ENCODE peak calls at places on chromosomes 5 and 9, in eight cellular contexts. One of them, this sample, is unnamed.

GRCh38 chr9:120841930-120842684 is 615 bp downstream of the PSMD5 start:
- DNase-seq in AG09309: no peak
- DNase-seq in cardiac muscle cell: peak
- DNase-seq in tibial nerve: no peak
- DNase-seq in neural progenitor cell: no peak
- DNase-seq in choroid plexus epithelial cell: peak
- DNase-seq in AG10803: no peak
- DNase-seq in stomach: no peak
- DNase-seq in this sample: peak

GRCh38 chr5:78003914-78004313 is 227.8 kb upstream of the TBCA start:
- DNase-seq in tibial nerve: no peak
- DNase-seq in AG10803: peak
- DNase-seq in cardiac muscle cell: no peak
- DNase-seq in AG09309: no peak
- DNase-seq in stomach: no peak
- DNase-seq in neural progenitor cell: peak
- DNase-seq in choroid plexus epithelial cell: no peak
- DNase-seq in this sample: no peak

GRCh38 chr5:1007681-1008450 is 736 bp upstream of the NKD2 start:
- DNase-seq in AG09309: no peak
- DNase-seq in choroid plexus epithelial cell: no peak
- DNase-seq in neural progenitor cell: no peak
- DNase-seq in AG10803: no peak
- DNase-seq in cardiac muscle cell: no peak
- DNase-seq in stomach: peak
- DNase-seq in tibial nerve: no peak
- DNase-seq in this sample: no peak

GRCh38 chr5:147464211-147464610 is 45.7 kb downstream of the DPYSL3 start:
- DNase-seq in AG09309: no peak
- DNase-seq in tibial nerve: peak
- DNase-seq in neural progenitor cell: peak
- DNase-seq in choroid plexus epithelial cell: peak
- DNase-seq in cardiac muscle cell: peak
- DNase-seq in AG10803: peak
- DNase-seq in stomach: no peak
- DNase-seq in this sample: peak

GRCh38 chr5:75277463-75277862 is 40.8 kb upstream of the ANKRD31 start:
- DNase-seq in neural progenitor cell: no peak
- DNase-seq in stomach: no peak
- DNase-seq in cardiac muscle cell: no peak
- DNase-seq in AG10803: no peak
- DNase-seq in choroid plexus epithelial cell: no peak
- DNase-seq in AG09309: no peak
- DNase-seq in tibial nerve: no peak
- DNase-seq in this sample: no peak

GRCh38 chr5:170536498-170536897 is 32.7 kb downstream of the KCNIP1 start:
- DNase-seq in cardiac muscle cell: no peak
- DNase-seq in neural progenitor cell: no peak
- DNase-seq in stomach: no peak
- DNase-seq in tibial nerve: no peak
- DNase-seq in choroid plexus epithelial cell: no peak
- DNase-seq in AG10803: no peak
- DNase-seq in AG09309: no peak
- DNase-seq in this sample: no peak

GRCh38 chr9:109640232-109641078 is 139.5 kb upstream of the PALM2AKAP2 start:
- DNase-seq in neural progenitor cell: peak
- DNase-seq in stomach: peak
- DNase-seq in tibial nerve: no peak
- DNase-seq in AG09309: no peak
- DNase-seq in cardiac muscle cell: peak
- DNase-seq in choroid plexus epithelial cell: peak
- DNase-seq in AG10803: peak
- DNase-seq in this sample: peak

GRCh38 chr5:173327084-173327947 is 898 bp downstream of the STC2 start:
- DNase-seq in cardiac muscle cell: peak
- DNase-seq in AG10803: peak
- DNase-seq in neural progenitor cell: peak
- DNase-seq in tibial nerve: no peak
- DNase-seq in stomach: no peak
- DNase-seq in AG09309: no peak
- DNase-seq in choroid plexus epithelial cell: peak
- DNase-seq in this sample: peak

GRCh38 chr9:36878986-36879982 is 154.8 kb downstream of the PAX5 start:
- DNase-seq in AG09309: no peak
- DNase-seq in tibial nerve: no peak
- DNase-seq in choroid plexus epithelial cell: no peak
- DNase-seq in stomach: no peak
- DNase-seq in neural progenitor cell: no peak
- DNase-seq in AG10803: no peak
- DNase-seq in cardiac muscle cell: no peak
- DNase-seq in this sample: no peak

GRCh38 chr9:38386319-38386895 is 6.1 kb upstream of the ALDH1B1 start:
- DNase-seq in AG10803: no peak
- DNase-seq in cardiac muscle cell: no peak
- DNase-seq in stomach: no peak
- DNase-seq in AG09309: no peak
- DNase-seq in choroid plexus epithelial cell: no peak
- DNase-seq in tibial nerve: no peak
- DNase-seq in neural progenitor cell: no peak
- DNase-seq in this sample: no peak

GRCh38 chr9:71857159-71857558 is 53.8 kb downstream of the ABHD17B start:
- DNase-seq in stomach: no peak
- DNase-seq in cardiac muscle cell: no peak
- DNase-seq in choroid plexus epithelial cell: no peak
- DNase-seq in AG09309: no peak
- DNase-seq in tibial nerve: no peak
- DNase-seq in AG10803: no peak
- DNase-seq in neural progenitor cell: no peak
- DNase-seq in this sample: no peak

GRCh38 chr5:140637722-140638473 is 1.4 kb upstream of the TMCO6 start:
- DNase-seq in stomach: no peak
- DNase-seq in cardiac muscle cell: no peak
- DNase-seq in AG09309: no peak
- DNase-seq in neural progenitor cell: no peak
- DNase-seq in choroid plexus epithelial cell: no peak
- DNase-seq in tibial nerve: no peak
- DNase-seq in AG10803: no peak
- DNase-seq in this sample: no peak

GRCh38 chr5:141864371-141865370 is 13.5 kb downstream of the PCDH1 start:
- DNase-seq in choroid plexus epithelial cell: no peak
- DNase-seq in AG09309: no peak
- DNase-seq in stomach: no peak
- DNase-seq in cardiac muscle cell: no peak
- DNase-seq in neural progenitor cell: no peak
- DNase-seq in tibial nerve: no peak
- DNase-seq in AG10803: no peak
- DNase-seq in this sample: no peak

GRCh38 chr9:35705372-35705771 is 15.6 kb upstream of the TPM2 start:
- DNase-seq in stomach: no peak
- DNase-seq in neural progenitor cell: no peak
- DNase-seq in cardiac muscle cell: no peak
- DNase-seq in choroid plexus epithelial cell: no peak
- DNase-seq in tibial nerve: no peak
- DNase-seq in AG09309: no peak
- DNase-seq in AG10803: no peak
- DNase-seq in this sample: no peak

GRCh38 chr9:35705836-35706430 is 16.2 kb upstream of the TPM2 start:
- DNase-seq in AG10803: no peak
- DNase-seq in AG09309: no peak
- DNase-seq in neural progenitor cell: no peak
- DNase-seq in stomach: no peak
- DNase-seq in cardiac muscle cell: no peak
- DNase-seq in choroid plexus epithelial cell: no peak
- DNase-seq in tibial nerve: no peak
- DNase-seq in this sample: no peak

GRCh38 chr9:35706951-35707350 is 17.2 kb upstream of the TPM2 start:
- DNase-seq in AG10803: no peak
- DNase-seq in neural progenitor cell: no peak
- DNase-seq in cardiac muscle cell: no peak
- DNase-seq in tibial nerve: no peak
- DNase-seq in choroid plexus epithelial cell: no peak
- DNase-seq in AG09309: no peak
- DNase-seq in stomach: no peak
- DNase-seq in this sample: no peak

GRCh38 chr9:35710818-35711500 is 21.0 kb downstream of the TLN1 start:
- DNase-seq in neural progenitor cell: no peak
- DNase-seq in cardiac muscle cell: no peak
- DNase-seq in tibial nerve: no peak
- DNase-seq in stomach: no peak
- DNase-seq in AG10803: no peak
- DNase-seq in choroid plexus epithelial cell: no peak
- DNase-seq in AG09309: no peak
- DNase-seq in this sample: no peak

GRCh38 chr9:35708146-35708545 is 18.4 kb upstream of the TPM2 start:
- DNase-seq in tibial nerve: no peak
- DNase-seq in choroid plexus epithelial cell: no peak
- DNase-seq in stomach: no peak
- DNase-seq in AG10803: no peak
- DNase-seq in neural progenitor cell: no peak
- DNase-seq in cardiac muscle cell: no peak
- DNase-seq in AG09309: no peak
- DNase-seq in this sample: no peak
- TF ChIP-seq CTCF in tibial nerve: no peak
- TF ChIP-seq CTCF in choroid plexus epithelial cell: no peak
- TF ChIP-seq CTCF in stomach: no peak
- TF ChIP-seq CTCF in AG10803: no peak
- TF ChIP-seq CTCF in neural progenitor cell: no peak
- TF ChIP-seq CTCF in cardiac muscle cell: no peak
- TF ChIP-seq CTCF in AG09309: no peak
- TF ChIP-seq CTCF in this sample: no peak

GRCh38 chr5:88141695-88141979 is 127.0 kb downstream of the TMEM161B start:
- DNase-seq in choroid plexus epithelial cell: no peak
- DNase-seq in neural progenitor cell: no peak
- DNase-seq in AG10803: no peak
- DNase-seq in AG09309: no peak
- DNase-seq in cardiac muscle cell: no peak
- DNase-seq in tibial nerve: no peak
- DNase-seq in stomach: no peak
- DNase-seq in this sample: no peak
- H3K4me3 ChIP-seq in choroid plexus epithelial cell: peak
- H3K4me3 ChIP-seq in neural progenitor cell: no peak
- H3K4me3 ChIP-seq in AG10803: peak
- H3K4me3 ChIP-seq in AG09309: peak
- H3K4me3 ChIP-seq in cardiac muscle cell: peak
- H3K4me3 ChIP-seq in tibial nerve: peak
- H3K4me3 ChIP-seq in stomach: peak
- H3K4me3 ChIP-seq in this sample: peak

DNA sequence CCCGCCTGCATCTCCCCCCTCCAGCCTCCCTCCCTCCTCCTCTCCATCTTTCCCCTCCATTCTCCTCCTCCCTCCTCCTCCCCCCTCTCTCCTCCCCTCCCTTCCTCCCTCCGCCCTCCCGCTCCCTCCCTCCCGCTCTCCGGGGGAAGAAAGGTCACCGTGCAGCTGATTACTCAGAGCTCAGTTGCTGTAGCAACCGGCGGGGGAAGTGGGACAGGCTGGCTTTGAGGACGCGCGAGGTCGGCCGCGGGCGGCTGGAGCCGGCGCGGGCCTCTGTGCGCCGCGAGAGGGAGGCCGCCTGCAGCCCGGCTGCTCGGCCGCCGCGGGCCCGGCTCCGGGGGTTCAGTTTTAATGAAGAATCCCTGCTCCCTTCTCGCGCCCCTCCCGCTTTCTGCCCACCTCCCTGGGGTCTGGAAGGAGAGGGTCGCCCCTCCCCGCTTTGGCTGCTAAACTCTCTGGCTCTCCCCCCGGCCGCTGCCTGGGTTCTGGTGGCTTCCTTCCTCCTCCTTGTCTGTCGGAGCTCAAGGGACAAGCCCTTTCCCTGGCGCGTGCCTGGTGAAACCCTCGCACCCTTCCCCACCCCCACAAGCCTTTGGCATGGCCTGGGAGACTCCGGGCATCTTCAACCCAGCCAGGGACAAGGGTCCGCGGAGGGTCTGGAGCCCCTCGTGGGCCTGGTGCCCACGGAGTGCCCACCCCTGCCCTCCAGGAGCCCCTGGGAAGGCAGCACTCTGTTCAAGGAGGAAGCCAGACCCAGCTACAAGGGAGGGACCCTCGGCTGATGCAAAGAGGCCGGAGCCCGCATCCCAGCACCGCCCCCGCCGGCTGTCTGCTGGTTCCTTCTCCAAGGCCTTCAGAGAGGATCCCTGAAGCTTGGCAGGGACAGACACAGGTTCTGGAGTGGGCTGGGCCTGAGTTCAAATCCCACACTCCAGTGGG is 160.3 kb downstream of the C9orf50 start:
- DNase-seq in stomach: peak
- DNase-seq in cardiac muscle cell: peak
- DNase-seq in AG10803: peak
- DNase-seq in tibial nerve: peak
- DNase-seq in choroid plexus epithelial cell: peak
- DNase-seq in neural progenitor cell: peak
- DNase-seq in AG09309: peak
- DNase-seq in this sample: peak
- TF ChIP-seq CTCF in stomach: peak
- TF ChIP-seq CTCF in cardiac muscle cell: peak
- TF ChIP-seq CTCF in AG10803: no peak
- TF ChIP-seq CTCF in tibial nerve: peak
- TF ChIP-seq CTCF in choroid plexus epithelial cell: peak
- TF ChIP-seq CTCF in neural progenitor cell: no peak
- TF ChIP-seq CTCF in AG09309: no peak
- TF ChIP-seq CTCF in this sample: peak

GRCh38 chr5:31641059-31641458 is 2.1 kb downstream of the PDZD2 start:
- DNase-seq in stomach: no peak
- DNase-seq in AG09309: no peak
- DNase-seq in neural progenitor cell: no peak
- DNase-seq in AG10803: no peak
- DNase-seq in tibial nerve: no peak
- DNase-seq in choroid plexus epithelial cell: no peak
- DNase-seq in cardiac muscle cell: no peak
- DNase-seq in this sample: no peak

GRCh38 chr5:31640573-31640972 is 1.6 kb downstream of the PDZD2 start:
- DNase-seq in AG09309: no peak
- DNase-seq in tibial nerve: no peak
- DNase-seq in AG10803: no peak
- DNase-seq in choroid plexus epithelial cell: no peak
- DNase-seq in neural progenitor cell: no peak
- DNase-seq in stomach: no peak
- DNase-seq in cardiac muscle cell: no peak
- DNase-seq in this sample: no peak

GRCh38 chr5:31638748-31639418 is at the start of gene PDZD2:
- DNase-seq in neural progenitor cell: peak
- DNase-seq in AG10803: peak
- DNase-seq in stomach: peak
- DNase-seq in AG09309: peak
- DNase-seq in tibial nerve: peak
- DNase-seq in choroid plexus epithelial cell: peak
- DNase-seq in cardiac muscle cell: peak
- DNase-seq in this sample: peak

GRCh38 chr5:31639488-31640011 is 619 bp downstream of the PDZD2 start:
- DNase-seq in cardiac muscle cell: no peak
- DNase-seq in tibial nerve: no peak
- DNase-seq in neural progenitor cell: peak
- DNase-seq in stomach: no peak
- DNase-seq in choroid plexus epithelial cell: no peak
- DNase-seq in AG09309: no peak
- DNase-seq in AG10803: no peak
- DNase-seq in this sample: no peak

DNA sequence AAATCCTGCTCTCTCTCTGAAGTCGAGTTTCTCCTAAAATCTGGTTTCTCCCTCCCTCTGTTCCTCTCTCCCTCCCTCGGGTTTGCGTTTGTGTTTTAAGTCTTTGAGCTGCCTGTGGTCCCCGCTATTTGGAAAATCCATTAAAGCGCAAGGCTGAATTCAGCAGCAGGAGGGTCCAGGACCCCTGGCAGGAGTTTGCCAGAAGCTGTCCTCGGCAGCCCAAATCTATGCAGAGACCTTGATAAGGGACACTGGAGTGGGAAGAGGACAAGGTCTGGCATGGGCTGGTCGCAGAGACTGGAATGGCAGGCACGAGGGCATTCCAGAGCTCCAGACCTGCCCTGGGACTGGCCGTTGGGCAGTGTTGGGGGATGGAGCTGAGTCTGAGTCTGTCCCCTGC is 1.1 kb downstream of the PDZD2 start:
- DNase-seq in AG09309: no peak
- DNase-seq in choroid plexus epithelial cell: no peak
- DNase-seq in tibial nerve: no peak
- DNase-seq in stomach: no peak
- DNase-seq in AG10803: no peak
- DNase-seq in cardiac muscle cell: no peak
- DNase-seq in neural progenitor cell: peak
- DNase-seq in this sample: no peak
- H3K4me3 ChIP-seq in AG09309: no peak
- H3K4me3 ChIP-seq in choroid plexus epithelial cell: no peak
- H3K4me3 ChIP-seq in tibial nerve: peak
- H3K4me3 ChIP-seq in stomach: no peak
- H3K4me3 ChIP-seq in AG10803: no peak
- H3K4me3 ChIP-seq in cardiac muscle cell: peak
- H3K4me3 ChIP-seq in neural progenitor cell: peak
- H3K4me3 ChIP-seq in this sample: no peak